ENCODE peak calls at places on chromosome 13, in five cellular contexts. One of them, this sample, is unnamed.

GRCh38 chr13:22194106-22194810 is 523.4 kb downstream of the FGF9 start:
- DNase-seq in activated CD4-positive, alpha-beta T cell treated with anti-CD3 and anti-CD28 coated beads, Interleukin-2, amount 50 U/mL, for 4 hours: no peak
- DNase-seq in aorta: no peak
- DNase-seq in T-cell: no peak
- DNase-seq in RPMI8226: no peak
- DNase-seq in this sample: no peak

GRCh38 chr13:71603255-71603654 is 263.7 kb downstream of the DACH1 start:
- DNase-seq in activated CD4-positive, alpha-beta T cell treated with anti-CD3 and anti-CD28 coated beads, Interleukin-2, amount 50 U/mL, for 4 hours: no peak
- DNase-seq in RPMI8226: no peak
- DNase-seq in T-cell: no peak
- DNase-seq in aorta: no peak
- DNase-seq in this sample: no peak

GRCh38 chr13:32323912-32324311 is 8.6 kb downstream of the BRCA2 start:
- DNase-seq in RPMI8226: no peak
- DNase-seq in T-cell: no peak
- DNase-seq in aorta: no peak
- DNase-seq in activated CD4-positive, alpha-beta T cell treated with anti-CD3 and anti-CD28 coated beads, Interleukin-2, amount 50 U/mL, for 4 hours: no peak
- DNase-seq in this sample: no peak

GRCh38 chr13:99694251-99694650 is 193.0 kb downstream of the TM9SF2 start:
- DNase-seq in activated CD4-positive, alpha-beta T cell treated with anti-CD3 and anti-CD28 coated beads, Interleukin-2, amount 50 U/mL, for 4 hours: no peak
- DNase-seq in RPMI8226: no peak
- DNase-seq in aorta: no peak
- DNase-seq in T-cell: no peak
- DNase-seq in this sample: no peak

GRCh38 chr13:19592657-19593175 is 31.4 kb upstream of the TPTE2 start:
- DNase-seq in RPMI8226: no peak
- DNase-seq in T-cell: no peak
- DNase-seq in activated CD4-positive, alpha-beta T cell treated with anti-CD3 and anti-CD28 coated beads, Interleukin-2, amount 50 U/mL, for 4 hours: no peak
- DNase-seq in aorta: no peak
- DNase-seq in this sample: no peak

GRCh38 chr13:93388701-93389100 is 162.1 kb downstream of the GPC6 start:
- DNase-seq in T-cell: no peak
- DNase-seq in activated CD4-positive, alpha-beta T cell treated with anti-CD3 and anti-CD28 coated beads, Interleukin-2, amount 50 U/mL, for 4 hours: no peak
- DNase-seq in RPMI8226: no peak
- DNase-seq in aorta: no peak
- DNase-seq in this sample: no peak

GRCh38 chr13:27419333-27419732 is 5.1 kb upstream of the GTF3A start:
- DNase-seq in activated CD4-positive, alpha-beta T cell treated with anti-CD3 and anti-CD28 coated beads, Interleukin-2, amount 50 U/mL, for 4 hours: no peak
- DNase-seq in aorta: no peak
- DNase-seq in T-cell: no peak
- DNase-seq in RPMI8226: no peak
- DNase-seq in this sample: no peak

GRCh38 chr13:95185851-95186250 is 115.4 kb downstream of the ABCC4 start:
- DNase-seq in T-cell: peak; percentile 47
- DNase-seq in aorta: no peak
- DNase-seq in activated CD4-positive, alpha-beta T cell treated with anti-CD3 and anti-CD28 coated beads, Interleukin-2, amount 50 U/mL, for 4 hours: peak; percentile 14
- DNase-seq in RPMI8226: no peak
- DNase-seq in this sample: no peak

GRCh38 chr13:67076378-67076777 is 153.8 kb downstream of the PCDH9 start:
- DNase-seq in aorta: no peak
- DNase-seq in T-cell: no peak
- DNase-seq in activated CD4-positive, alpha-beta T cell treated with anti-CD3 and anti-CD28 coated beads, Interleukin-2, amount 50 U/mL, for 4 hours: no peak
- DNase-seq in RPMI8226: no peak
- DNase-seq in this sample: no peak

GRCh38 chr13:98576215-98576945 is 527 bp downstream of the STK24 start:
- DNase-seq in RPMI8226: peak; percentile 33
- DNase-seq in activated CD4-positive, alpha-beta T cell treated with anti-CD3 and anti-CD28 coated beads, Interleukin-2, amount 50 U/mL, for 4 hours: no peak
- DNase-seq in aorta: peak; percentile 85
- DNase-seq in T-cell: peak; percentile 18
- DNase-seq in this sample: peak; percentile 45

GRCh38 chr13:73809561-73809960 is 324.6 kb downstream of the KLF12 start:
- DNase-seq in aorta: no peak
- DNase-seq in T-cell: no peak
- DNase-seq in activated CD4-positive, alpha-beta T cell treated with anti-CD3 and anti-CD28 coated beads, Interleukin-2, amount 50 U/mL, for 4 hours: no peak
- DNase-seq in RPMI8226: no peak
- DNase-seq in this sample: no peak

GRCh38 chr13:93477238-93477637 is 250.6 kb downstream of the GPC6 start:
- DNase-seq in RPMI8226: no peak
- DNase-seq in T-cell: no peak
- DNase-seq in activated CD4-positive, alpha-beta T cell treated with anti-CD3 and anti-CD28 coated beads, Interleukin-2, amount 50 U/mL, for 4 hours: no peak
- DNase-seq in aorta: no peak
- DNase-seq in this sample: no peak

GRCh38 chr13:113802761-113803160 is 43.7 kb downstream of the TMEM255B start:
- DNase-seq in RPMI8226: no peak
- DNase-seq in T-cell: no peak
- DNase-seq in aorta: peak; percentile 69
- DNase-seq in activated CD4-positive, alpha-beta T cell treated with anti-CD3 and anti-CD28 coated beads, Interleukin-2, amount 50 U/mL, for 4 hours: no peak
- DNase-seq in this sample: no peak

GRCh38 chr13:110820311-110820710 is 94.6 kb downstream of the ANKRD10 start:
- DNase-seq in activated CD4-positive, alpha-beta T cell treated with anti-CD3 and anti-CD28 coated beads, Interleukin-2, amount 50 U/mL, for 4 hours: no peak
- DNase-seq in T-cell: no peak
- DNase-seq in RPMI8226: peak; percentile 7
- DNase-seq in aorta: no peak
- DNase-seq in this sample: no peak

GRCh38 chr13:106287351-106287750 is 248.1 kb downstream of the EFNB2 start:
- DNase-seq in T-cell: no peak
- DNase-seq in aorta: no peak
- DNase-seq in RPMI8226: no peak
- DNase-seq in activated CD4-positive, alpha-beta T cell treated with anti-CD3 and anti-CD28 coated beads, Interleukin-2, amount 50 U/mL, for 4 hours: no peak
- DNase-seq in this sample: no peak

GRCh38 chr13:98083936-98084335 is 59.0 kb upstream of the FARP1 start:
- DNase-seq in T-cell: no peak
- DNase-seq in activated CD4-positive, alpha-beta T cell treated with anti-CD3 and anti-CD28 coated beads, Interleukin-2, amount 50 U/mL, for 4 hours: no peak
- DNase-seq in aorta: no peak
- DNase-seq in RPMI8226: no peak
- DNase-seq in this sample: no peak